ENCODE peak calls at places on chromosomes 5 and 9, in eight cellular contexts. M is AG09309, F is NCI-H2081, D is RPMI7951, Y is iPS-NIHi11, H is HFFc6, U is stomach, K is C1 segment of cervical spinal cord. L is an unnamed sample.

GRCh38 chr9:136631038-136632000 is 31.4 kb upstream of the EGFL7 start:
- DNase-seq in M (peak; percentile 46), F (peak; percentile 65), D (peak; percentile 66), Y (peak; percentile 80), H (peak; percentile 63), U (peak; percentile 81), K (no peak), L (peak; percentile 57)

GRCh38 chr9:37104183-37104889 is 16.0 kb upstream of the ZCCHC7 start:
- DNase-seq in M (peak; percentile 54), F (no peak), D (peak; percentile 67), Y (no peak), H (peak; percentile 80), U (no peak), K (no peak), L (no peak)

GRCh38 chr5:96871686-96872085 is 4.6 kb upstream of the ERAP2 start:
- DNase-seq in M (no peak), F (no peak), D (no peak), Y (no peak), H (no peak), U (no peak), K (no peak), L (no peak)

GRCh38 chr5:155700333-155700732 is 626.6 kb upstream of the SGCD start:
- DNase-seq in M (no peak), F (no peak), D (no peak), Y (peak; percentile 10), H (no peak), U (no peak), K (no peak), L (no peak)

GRCh38 chr5:56595561-56595960 is 219.8 kb upstream of the MAP3K1 start:
- DNase-seq in M (no peak), F (no peak), D (no peak), Y (no peak), H (no peak), U (no peak), K (no peak), L (no peak)

GRCh38 chr5:2261002-2261703 is 378.4 kb upstream of the IRX4 start:
- DNase-seq in M (no peak), F (no peak), D (no peak), Y (no peak), H (no peak), U (no peak), K (no peak), L (no peak)

GRCh38 chr5:149938272-149938671 is 6.3 kb downstream of the PDE6A start:
- DNase-seq in M (no peak), F (no peak), D (peak; percentile 88), Y (no peak), H (peak; percentile 62), U (peak; percentile 40), K (no peak), L (no peak)

GRCh38 chr5:91136271-91136670 is 246.8 kb downstream of the ARRDC3 start:
- DNase-seq in M (no peak), F (no peak), D (no peak), Y (no peak), H (no peak), U (no peak), K (no peak), L (no peak)

GRCh38 chr5:72608297-72608696 is 101.1 kb upstream of the ZNF366 start:
- DNase-seq in M (no peak), F (peak; percentile 2), D (peak; percentile 23), Y (no peak), H (no peak), U (no peak), K (no peak), L (peak; percentile 53)

GRCh38 chr5:45179686-45180085 is 370.9 kb downstream of the MRPS30 start:
- DNase-seq in M (no peak), F (no peak), D (no peak), Y (no peak), H (no peak), U (no peak), K (no peak), L (no peak)

GRCh38 chr5:147286296-147286695 is 51.5 kb downstream of the STK32A start:
- DNase-seq in M (no peak), F (no peak), D (no peak), Y (no peak), H (no peak), U (no peak), K (no peak), L (no peak)

GRCh38 chr5:109865636-109866035 is 175.9 kb downstream of the MAN2A1 start:
- DNase-seq in M (peak; percentile 77), F (peak; percentile 30), D (peak; percentile 94), Y (no peak), H (peak; percentile 90), U (no peak), K (no peak), L (peak; percentile 83)

GRCh38 chr5:158155811-158156495 is 297.0 kb upstream of the CLINT1 start:
- DNase-seq in M (no peak), F (no peak), D (no peak), Y (no peak), H (no peak), U (no peak), K (no peak), L (no peak)

GRCh38 chr5:31866166-31866565 is 227.2 kb downstream of the PDZD2 start:
- DNase-seq in M (no peak), F (no peak), D (no peak), Y (no peak), H (no peak), U (no peak), K (no peak), L (no peak)

GRCh38 chr9:98551511-98552286 is 157.0 kb downstream of the GABBR2 start:
- DNase-seq in M (peak; percentile 39), F (no peak), D (peak; percentile 69), Y (no peak), H (peak; percentile 77), U (no peak), K (no peak), L (no peak)

GRCh38 chr5:87539839-87540238 is 127.1 kb upstream of the CCNH start:
- DNase-seq in M (no peak), F (peak; percentile 1), D (no peak), Y (no peak), H (no peak), U (no peak), K (no peak), L (no peak)

GRCh38 chr5:4275232-4275631 is 679.6 kb downstream of the IRX1 start:
- DNase-seq in M (no peak), F (no peak), D (no peak), Y (no peak), H (no peak), U (no peak), K (no peak), L (no peak)

GRCh38 chr9:132776891-132777290 is 101.2 kb downstream of the AK8 start:
- DNase-seq in M (no peak), F (no peak), D (no peak), Y (no peak), H (no peak), U (no peak), K (no peak), L (no peak)

GRCh38 chr9:125235805-125236534 is 5.2 kb downstream of the HSPA5 start:
- DNase-seq in M (no peak), F (no peak), D (no peak), Y (no peak), H (no peak), U (no peak), K (no peak), L (no peak)

GRCh38 chr9:97704851-97705250 is 7.7 kb upstream of the XPA start:
- DNase-seq in M (no peak), F (no peak), D (no peak), Y (no peak), H (no peak), U (no peak), K (no peak), L (no peak)

GRCh38 chr9:19229725-19230355 is 653 bp upstream of the DENND4C start:
- DNase-seq in M (no peak), F (peak; percentile 80), D (peak; percentile 60), Y (peak; percentile 86), H (peak; percentile 6), U (no peak), K (peak; percentile 64), L (peak; percentile 54)

L was measured in posterior cingulate gyrus.